ENCODE peak calls at places on chromosomes 4 and X, in seven cellular contexts. One of them, this sample, is unnamed.

GRCh38 chrX:119755981-119756533 is 2.3 kb upstream of the SOWAHD start:
- DNase-seq in ascending aorta: no peak
- DNase-seq in lower lobe of right lung: peak; percentile 51
- DNase-seq in A549: no peak
- DNase-seq in breast epithelium: no peak
- DNase-seq in gastrocnemius medialis: no peak
- DNase-seq in cardiac muscle cell: no peak
- DNase-seq in this sample: no peak

GRCh38 chr4:77172336-77172735 is 15.3 kb downstream of the CCNG2 start:
- DNase-seq in lower lobe of right lung: no peak
- DNase-seq in ascending aorta: no peak
- DNase-seq in cardiac muscle cell: peak; percentile 83
- DNase-seq in breast epithelium: no peak
- DNase-seq in gastrocnemius medialis: no peak
- DNase-seq in A549: no peak
- DNase-seq in this sample: no peak

GRCh38 chr4:82898322-82899243 is 2.0 kb upstream of the THAP9 start:
- DNase-seq in breast epithelium: no peak
- DNase-seq in cardiac muscle cell: peak; percentile 92
- DNase-seq in A549: peak; percentile 10
- DNase-seq in gastrocnemius medialis: no peak
- DNase-seq in ascending aorta: peak; percentile 73
- DNase-seq in lower lobe of right lung: no peak
- DNase-seq in this sample: no peak

GRCh38 chr4:121484633-121485032 is 103.8 kb upstream of the QRFPR start:
- DNase-seq in ascending aorta: no peak
- DNase-seq in A549: peak; percentile 3
- DNase-seq in gastrocnemius medialis: no peak
- DNase-seq in lower lobe of right lung: peak; percentile 56
- DNase-seq in cardiac muscle cell: peak; percentile 81
- DNase-seq in breast epithelium: no peak
- DNase-seq in this sample: no peak

GRCh38 chr4:25178838-25179261 is 18.6 kb upstream of the SEPSECS start:
- DNase-seq in A549: no peak
- DNase-seq in cardiac muscle cell: no peak
- DNase-seq in lower lobe of right lung: no peak
- DNase-seq in ascending aorta: no peak
- DNase-seq in gastrocnemius medialis: no peak
- DNase-seq in breast epithelium: no peak
- DNase-seq in this sample: no peak

GRCh38 chr4:177271091-177271490 is 38.6 kb upstream of the NEIL3 start:
- DNase-seq in gastrocnemius medialis: no peak
- DNase-seq in A549: no peak
- DNase-seq in ascending aorta: no peak
- DNase-seq in lower lobe of right lung: no peak
- DNase-seq in cardiac muscle cell: peak; percentile 29
- DNase-seq in breast epithelium: no peak
- DNase-seq in this sample: no peak

GRCh38 chr4:52244103-52244772 is 193.1 kb downstream of the SPATA18 start:
- DNase-seq in breast epithelium: no peak
- DNase-seq in gastrocnemius medialis: no peak
- DNase-seq in cardiac muscle cell: no peak
- DNase-seq in A549: no peak
- DNase-seq in lower lobe of right lung: no peak
- DNase-seq in ascending aorta: no peak
- DNase-seq in this sample: no peak

GRCh38 chr4:55468724-55469123 is 73.0 kb downstream of the TMEM165 start:
- DNase-seq in lower lobe of right lung: no peak
- DNase-seq in A549: no peak
- DNase-seq in breast epithelium: no peak
- DNase-seq in cardiac muscle cell: peak; percentile 52
- DNase-seq in ascending aorta: no peak
- DNase-seq in gastrocnemius medialis: no peak
- DNase-seq in this sample: no peak

GRCh38 chr4:38069271-38069760 is 109.1 kb downstream of the PTTG2 start:
- DNase-seq in ascending aorta: no peak
- DNase-seq in lower lobe of right lung: no peak
- DNase-seq in gastrocnemius medialis: no peak
- DNase-seq in A549: peak; percentile 29
- DNase-seq in cardiac muscle cell: peak; percentile 93
- DNase-seq in breast epithelium: no peak
- DNase-seq in this sample: no peak

GRCh38 chrX:12370444-12371089 is 232.3 kb downstream of the FRMPD4 start:
- DNase-seq in lower lobe of right lung: no peak
- DNase-seq in A549: no peak
- DNase-seq in gastrocnemius medialis: no peak
- DNase-seq in breast epithelium: no peak
- DNase-seq in ascending aorta: no peak
- DNase-seq in cardiac muscle cell: peak; percentile 87
- DNase-seq in this sample: peak; percentile 15

GRCh38 chr4:211033-211511 is 86.8 kb downstream of the ZNF718 start:
- DNase-seq in gastrocnemius medialis: no peak
- DNase-seq in lower lobe of right lung: no peak
- DNase-seq in ascending aorta: no peak
- DNase-seq in A549: no peak
- DNase-seq in breast epithelium: no peak
- DNase-seq in cardiac muscle cell: no peak
- DNase-seq in this sample: no peak
- H3K4me1 ChIP-seq in gastrocnemius medialis: no peaks in the 10 kb centered on the region
- H3K4me1 ChIP-seq in lower lobe of right lung: peaks cover 4% of the 10 kb centered on the region
- H3K4me1 ChIP-seq in ascending aorta: peaks cover 3% of the 10 kb centered on the region
- H3K4me1 ChIP-seq in A549: no peaks in the 10 kb centered on the region
- H3K4me1 ChIP-seq in breast epithelium: no peaks in the 10 kb centered on the region
- H3K4me1 ChIP-seq in cardiac muscle cell: no peaks in the 10 kb centered on the region
- H3K4me1 ChIP-seq in this sample: peaks cover 20% of the 10 kb centered on the region

GRCh38 chr4:96175871-96176270 is 336.0 kb downstream of the PDHA2 start:
- DNase-seq in lower lobe of right lung: no peak
- DNase-seq in cardiac muscle cell: peak; percentile 15
- DNase-seq in A549: no peak
- DNase-seq in gastrocnemius medialis: no peak
- DNase-seq in ascending aorta: no peak
- DNase-seq in breast epithelium: no peak
- DNase-seq in this sample: no peak

GRCh38 chr4:96164814-96165351 is 325.0 kb downstream of the PDHA2 start:
- DNase-seq in A549: no peak
- DNase-seq in breast epithelium: no peak
- DNase-seq in ascending aorta: no peak
- DNase-seq in cardiac muscle cell: peak; percentile 93
- DNase-seq in gastrocnemius medialis: no peak
- DNase-seq in lower lobe of right lung: no peak
- DNase-seq in this sample: no peak

GRCh38 chr4:96166806-96167205 is 326.9 kb downstream of the PDHA2 start:
- DNase-seq in lower lobe of right lung: no peak
- DNase-seq in ascending aorta: no peak
- DNase-seq in cardiac muscle cell: peak; percentile 35
- DNase-seq in gastrocnemius medialis: no peak
- DNase-seq in breast epithelium: no peak
- DNase-seq in A549: no peak
- DNase-seq in this sample: no peak

GRCh38 chr4:96170198-96170597 is 330.3 kb downstream of the PDHA2 start:
- DNase-seq in A549: no peak
- DNase-seq in ascending aorta: no peak
- DNase-seq in cardiac muscle cell: no peak
- DNase-seq in breast epithelium: no peak
- DNase-seq in lower lobe of right lung: no peak
- DNase-seq in gastrocnemius medialis: no peak
- DNase-seq in this sample: no peak
- TF ChIP-seq CTCF in A549: no peak
- TF ChIP-seq CTCF in ascending aorta: no peak
- TF ChIP-seq CTCF in cardiac muscle cell: no peak
- TF ChIP-seq CTCF in breast epithelium: no peak
- TF ChIP-seq CTCF in lower lobe of right lung: no peak
- TF ChIP-seq CTCF in gastrocnemius medialis: no peak
- TF ChIP-seq CTCF in this sample: no peak

DNA sequence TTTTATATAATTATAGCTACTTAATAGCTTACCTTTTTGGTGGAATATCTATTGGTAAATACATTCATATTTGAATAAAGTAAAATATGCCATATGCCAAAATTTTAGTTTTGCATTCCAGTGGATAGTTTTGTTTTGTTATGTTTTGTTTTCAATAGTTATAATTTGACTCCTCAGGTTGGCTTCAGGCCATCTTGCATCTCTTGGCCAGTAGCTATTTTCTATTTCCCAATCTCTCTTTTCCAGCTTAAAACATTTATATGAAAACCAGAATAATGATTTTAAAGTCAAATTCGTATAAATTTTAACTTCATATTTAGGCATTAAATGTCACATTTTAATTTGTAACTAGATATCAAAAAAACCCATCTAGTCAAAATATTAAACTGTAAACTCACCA is 1209.5 kb downstream of the PCDH7 start:
- DNase-seq in gastrocnemius medialis: no peak
- DNase-seq in lower lobe of right lung: no peak
- DNase-seq in A549: no peak
- DNase-seq in breast epithelium: no peak
- DNase-seq in cardiac muscle cell: no peak
- DNase-seq in ascending aorta: no peak
- DNase-seq in this sample: no peak
- H3K27ac ChIP-seq in gastrocnemius medialis: no peak overlapping the region
- H3K27ac ChIP-seq in lower lobe of right lung: no peak overlapping the region
- H3K27ac ChIP-seq in A549: no peak overlapping the region
- H3K27ac ChIP-seq in breast epithelium: no peak overlapping the region
- H3K27ac ChIP-seq in cardiac muscle cell: no peak overlapping the region
- H3K27ac ChIP-seq in ascending aorta: no peak overlapping the region
- H3K27ac ChIP-seq in this sample: no peak overlapping the region

GRCh38 chr4:39970559-39971270 is 7.0 kb downstream of the PDS5A start:
- DNase-seq in gastrocnemius medialis: no peak
- DNase-seq in lower lobe of right lung: peak; percentile 54
- DNase-seq in breast epithelium: no peak
- DNase-seq in ascending aorta: no peak
- DNase-seq in cardiac muscle cell: peak; percentile 45
- DNase-seq in A549: no peak
- DNase-seq in this sample: no peak
- H3K4me1 ChIP-seq in gastrocnemius medialis: peaks cover 4% of the 10 kb centered on the region
- H3K4me1 ChIP-seq in lower lobe of right lung: peaks cover 50% of the 10 kb centered on the region
- H3K4me1 ChIP-seq in breast epithelium: no peaks in the 10 kb centered on the region
- H3K4me1 ChIP-seq in ascending aorta: peaks cover 23% of the 10 kb centered on the region
- H3K4me1 ChIP-seq in cardiac muscle cell: peaks cover 1% of the 10 kb centered on the region
- H3K4me1 ChIP-seq in A549: peaks cover 20% of the 10 kb centered on the region
- H3K4me1 ChIP-seq in this sample: peaks cover 45% of the 10 kb centered on the region

GRCh38 chrX:8319359-8319758 is 145.3 kb upstream of the VCX3B start:
- DNase-seq in lower lobe of right lung: no peak
- DNase-seq in gastrocnemius medialis: no peak
- DNase-seq in ascending aorta: no peak
- DNase-seq in A549: no peak
- DNase-seq in breast epithelium: no peak
- DNase-seq in cardiac muscle cell: no peak
- DNase-seq in this sample: no peak

DNA sequence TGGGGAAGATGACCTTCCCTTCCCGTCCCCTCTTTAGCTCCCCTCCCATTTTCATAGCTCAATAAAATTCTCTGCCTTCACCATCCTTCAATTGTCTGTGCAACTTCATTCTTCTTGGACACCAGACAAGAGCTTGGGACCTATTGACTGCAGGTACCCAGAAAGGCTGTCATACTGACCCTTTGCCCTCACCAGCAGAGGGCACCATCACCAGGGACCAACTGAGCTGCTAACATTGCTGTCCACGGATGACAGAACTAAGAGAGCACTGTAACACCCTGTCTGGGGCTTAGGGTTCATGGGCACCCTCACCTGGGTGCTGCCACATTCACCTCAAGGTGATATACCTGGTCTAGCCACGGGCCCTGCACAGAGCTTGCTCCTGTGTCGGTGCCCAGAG is 141.3 kb upstream of the VCX3B start:
- DNase-seq in gastrocnemius medialis: no peak
- DNase-seq in ascending aorta: no peak
- DNase-seq in A549: no peak
- DNase-seq in lower lobe of right lung: no peak
- DNase-seq in breast epithelium: no peak
- DNase-seq in cardiac muscle cell: no peak
- DNase-seq in this sample: no peak
- TF ChIP-seq CTCF in gastrocnemius medialis: no peak
- TF ChIP-seq CTCF in ascending aorta: no peak
- TF ChIP-seq CTCF in A549: no peak
- TF ChIP-seq CTCF in lower lobe of right lung: no peak
- TF ChIP-seq CTCF in breast epithelium: no peak
- TF ChIP-seq CTCF in cardiac muscle cell: peak; percentile 10
- TF ChIP-seq CTCF in this sample: no peak

GRCh38 chrX:123339201-123339905 is 155.3 kb downstream of the GRIA3 start:
- DNase-seq in breast epithelium: no peak
- DNase-seq in cardiac muscle cell: peak; percentile 0
- DNase-seq in A549: no peak
- DNase-seq in ascending aorta: no peak
- DNase-seq in gastrocnemius medialis: no peak
- DNase-seq in lower lobe of right lung: no peak
- DNase-seq in this sample: no peak
- H3K27ac ChIP-seq in breast epithelium: no peak overlapping the region
- H3K27ac ChIP-seq in cardiac muscle cell: no peak overlapping the region
- H3K27ac ChIP-seq in A549: no peak overlapping the region
- H3K27ac ChIP-seq in ascending aorta: no peak overlapping the region
- H3K27ac ChIP-seq in gastrocnemius medialis: no peak overlapping the region
- H3K27ac ChIP-seq in lower lobe of right lung: no peak overlapping the region
- H3K27ac ChIP-seq in this sample: no peak overlapping the region

GRCh38 chr4:140088317-140088967 is 65.5 kb downstream of the MAML3 start:
- DNase-seq in lower lobe of right lung: no peak
- DNase-seq in cardiac muscle cell: peak; percentile 68
- DNase-seq in ascending aorta: no peak
- DNase-seq in gastrocnemius medialis: no peak
- DNase-seq in breast epithelium: no peak
- DNase-seq in A549: no peak
- DNase-seq in this sample: no peak

GRCh38 chr4:140084426-140084825 is 69.6 kb downstream of the MAML3 start:
- DNase-seq in breast epithelium: no peak
- DNase-seq in cardiac muscle cell: no peak
- DNase-seq in lower lobe of right lung: no peak
- DNase-seq in A549: no peak
- DNase-seq in gastrocnemius medialis: no peak
- DNase-seq in ascending aorta: no peak
- DNase-seq in this sample: no peak

GRCh38 chr4:140083320-140083719 is 70.7 kb downstream of the MAML3 start:
- DNase-seq in lower lobe of right lung: no peak
- DNase-seq in breast epithelium: no peak
- DNase-seq in ascending aorta: no peak
- DNase-seq in A549: no peak
- DNase-seq in cardiac muscle cell: no peak
- DNase-seq in gastrocnemius medialis: no peak
- DNase-seq in this sample: no peak

GRCh38 chr4:140085062-140085622 is 68.8 kb downstream of the MAML3 start:
- DNase-seq in cardiac muscle cell: no peak
- DNase-seq in lower lobe of right lung: no peak
- DNase-seq in ascending aorta: no peak
- DNase-seq in breast epithelium: no peak
- DNase-seq in A549: peak; percentile 58
- DNase-seq in gastrocnemius medialis: no peak
- DNase-seq in this sample: no peak

GRCh38 chr4:140085924-140086323 is 68.1 kb downstream of the MAML3 start:
- DNase-seq in A549: no peak
- DNase-seq in ascending aorta: no peak
- DNase-seq in gastrocnemius medialis: no peak
- DNase-seq in lower lobe of right lung: no peak
- DNase-seq in cardiac muscle cell: no peak
- DNase-seq in breast epithelium: no peak
- DNase-seq in this sample: no peak
- H3K4me1 ChIP-seq in A549: peaks cover 96% of the 10 kb centered on the region
- H3K4me1 ChIP-seq in ascending aorta: peaks cover 23% of the 10 kb centered on the region
- H3K4me1 ChIP-seq in gastrocnemius medialis: no peaks in the 10 kb centered on the region
- H3K4me1 ChIP-seq in lower lobe of right lung: peaks cover 57% of the 10 kb centered on the region
- H3K4me1 ChIP-seq in cardiac muscle cell: peaks cover 19% of the 10 kb centered on the region
- H3K4me1 ChIP-seq in breast epithelium: no peaks in the 10 kb centered on the region
- H3K4me1 ChIP-seq in this sample: peaks cover 4% of the 10 kb centered on the region

This sample was measured in left ventricle myocardium inferior.